ENCODE peak calls at places on chromosome 2, in nine cellular contexts. L is fibroblast of pulmonary artery, Z is tibial artery, E is NT2/D1, G is NCI-H510A, T is hypothalamus, D is caudate nucleus, V is progenitor cell of endocrine pancreas, Y is NCI-H1092 treated with DMSO at 0.1 percent for 48 hours. B is an unnamed sample.

GRCh38 chr2:183070942-183071844 is 7.4 kb upstream of the DUSP19 start:
- DNase-seq in L (peak; percentile 68), Z (peak; percentile 71), E (no peak), G (peak; percentile 68), T (no peak), D (no peak), V (peak; percentile 60), Y (no peak), B (peak; percentile 56)

GRCh38 chr2:181570833-181571661 is 85.9 kb downstream of the CERKL start:
- DNase-seq in L (peak; percentile 21), Z (no peak), E (no peak), G (no peak), T (no peak), D (no peak), V (no peak), Y (no peak), B (peak; percentile 5)

GRCh38 chr2:36477315-36477714 is 120.7 kb downstream of the FEZ2 start:
- DNase-seq in L (no peak), Z (no peak), E (no peak), G (no peak), T (no peak), D (no peak), V (no peak), Y (no peak), B (no peak)

GRCh38 chr2:190859347-190860297 is 21.0 kb upstream of the GLS start:
- DNase-seq in L (peak; percentile 47), Z (no peak), E (no peak), G (no peak), T (no peak), D (no peak), V (no peak), Y (no peak), B (no peak)

GRCh38 chr2:128433911-128434550 is 115.4 kb upstream of the HS6ST1 start:
- DNase-seq in L (no peak), Z (peak; percentile 31), E (no peak), G (no peak), T (no peak), D (no peak), V (no peak), Y (no peak), B (no peak)

GRCh38 chr2:240183370-240184197 is 43.1 kb upstream of the OTOS start:
- DNase-seq in L (no peak), Z (peak; percentile 47), E (no peak), G (no peak), T (no peak), D (no peak), V (no peak), Y (no peak), B (no peak)

GRCh38 chr2:14673351-14673875 is 40.9 kb downstream of the LRATD1 start:
- DNase-seq in L (no peak), Z (no peak), E (no peak), G (no peak), T (no peak), D (peak; percentile 22), V (no peak), Y (no peak), B (no peak)

GRCh38 chr2:207394812-207395534 is 134.8 kb upstream of the CREB1 start:
- DNase-seq in L (peak; percentile 99), Z (no peak), E (no peak), G (no peak), T (no peak), D (no peak), V (no peak), Y (no peak), B (peak; percentile 93)

GRCh38 chr2:54691439-54692135 is 31.9 kb upstream of the EML6 start:
- DNase-seq in L (no peak), Z (no peak), E (no peak), G (peak; percentile 14), T (no peak), D (no peak), V (no peak), Y (no peak), B (no peak)

GRCh38 chr2:135745545-135745944 is 3.9 kb downstream of the UBXN4 start:
- DNase-seq in L (peak; percentile 42), Z (no peak), E (no peak), G (no peak), T (no peak), D (no peak), V (no peak), Y (no peak), B (peak; percentile 54)

GRCh38 chr2:184769686-184770085 is 171.4 kb downstream of the ZNF804A start:
- DNase-seq in L (peak; percentile 22), Z (no peak), E (no peak), G (no peak), T (no peak), D (no peak), V (no peak), Y (no peak), B (no peak)

GRCh38 chr2:119485336-119486110 is 38.8 kb downstream of the SCTR start:
- DNase-seq in L (no peak), Z (peak; percentile 68), E (no peak), G (no peak), T (no peak), D (no peak), V (no peak), Y (no peak), B (no peak)

GRCh38 chr2:62852254-62852653 is 146.7 kb downstream of the EHBP1 start:
- DNase-seq in L (no peak), Z (no peak), E (no peak), G (no peak), T (no peak), D (no peak), V (no peak), Y (no peak), B (no peak)

GRCh38 chr2:70371753-70372152 is 69.9 kb upstream of the FAM136A start:
- DNase-seq in L (peak; percentile 88), Z (no peak), E (no peak), G (no peak), T (no peak), D (no peak), V (no peak), Y (no peak), B (peak; percentile 29)

GRCh38 chr2:219665926-219666325 is 38.5 kb downstream of the SLC4A3 start:
- DNase-seq in L (no peak), Z (no peak), E (no peak), G (no peak), T (no peak), D (no peak), V (no peak), Y (no peak), B (no peak)

GRCh38 chr2:393711-394696 is 106.1 kb upstream of the ALKAL2 start:
- DNase-seq in L (peak; percentile 1), Z (no peak), E (peak; percentile 76), G (peak; percentile 24), T (peak; percentile 24), D (peak; percentile 57), V (no peak), Y (peak; percentile 20), B (no peak)

GRCh38 chr2:238138331-238139102 is at the start of gene KLHL30:
- DNase-seq in L (no peak), Z (peak; percentile 92), E (no peak), G (no peak), T (no peak), D (no peak), V (no peak), Y (no peak), B (no peak)

GRCh38 chr2:229768235-229768634 is 53.9 kb upstream of the DNER start:
- DNase-seq in L (peak; percentile 35), Z (no peak), E (no peak), G (no peak), T (no peak), D (no peak), V (no peak), Y (no peak), B (no peak)

GRCh38 chr2:5227062-5227699 is 465.0 kb upstream of the SOX11 start:
- DNase-seq in L (peak; percentile 0), Z (no peak), E (no peak), G (no peak), T (no peak), D (no peak), V (no peak), Y (no peak), B (no peak)

GRCh38 chr2:217691516-217691915 is 311.3 kb downstream of the TNS1 start:
- DNase-seq in L (no peak), Z (no peak), E (no peak), G (no peak), T (no peak), D (no peak), V (no peak), Y (no peak), B (peak; percentile 17)

GRCh38 chr2:126930970-126931590 is 32.4 kb downstream of the TEX51 start:
- DNase-seq in L (no peak), Z (no peak), E (no peak), G (no peak), T (no peak), D (no peak), V (no peak), Y (no peak), B (no peak)

GRCh38 chr2:149627402-149627801 is 39.8 kb upstream of the MMADHC start:
- DNase-seq in L (no peak), Z (no peak), E (no peak), G (no peak), T (no peak), D (no peak), V (no peak), Y (no peak), B (no peak)

GRCh38 chr2:238947920-238948710 is 100.2 kb downstream of the TWIST2 start:
- DNase-seq in L (peak; percentile 72), Z (peak; percentile 77), E (no peak), G (no peak), T (no peak), D (no peak), V (no peak), Y (no peak), B (peak; percentile 88)

GRCh38 chr2:203706403-203706802 is at the start of gene CD28:
- DNase-seq in L (no peak), Z (peak; percentile 73), E (no peak), G (no peak), T (no peak), D (no peak), V (no peak), Y (no peak), B (no peak)

GRCh38 chr2:154623819-154624218 is 74.7 kb upstream of the KCNJ3 start:
- DNase-seq in L (peak; percentile 17), Z (no peak), E (peak; percentile 55), G (peak; percentile 6), T (peak; percentile 2), D (no peak), V (peak; percentile 16), Y (peak; percentile 26), B (peak; percentile 7)

GRCh38 chr2:238912916-238913875 is 65.3 kb downstream of the TWIST2 start:
- DNase-seq in L (no peak), Z (peak; percentile 46), E (no peak), G (no peak), T (no peak), D (no peak), V (no peak), Y (no peak), B (no peak)

GRCh38 chr2:110741491-110741980 is 9.2 kb downstream of the ACOXL start:
- DNase-seq in L (no peak), Z (no peak), E (no peak), G (no peak), T (no peak), D (no peak), V (no peak), Y (no peak), B (peak; percentile 62)

GRCh38 chr2:43484323-43484930 is 111.4 kb downstream of the THADA start:
- DNase-seq in L (peak; percentile 95), Z (no peak), E (peak; percentile 72), G (peak; percentile 12), T (no peak), D (no peak), V (no peak), Y (peak; percentile 68), B (peak; percentile 83)

GRCh38 chr2:201007584-201007998 is 44.1 kb upstream of the ORC2 start:
- DNase-seq in L (no peak), Z (no peak), E (no peak), G (no peak), T (no peak), D (no peak), V (no peak), Y (no peak), B (no peak)

GRCh38 chr2:207308519-207309224 is 142.9 kb upstream of the KLF7 start:
- DNase-seq in L (peak; percentile 25), Z (no peak), E (no peak), G (no peak), T (no peak), D (no peak), V (no peak), Y (no peak), B (no peak)

GRCh38 chr2:224069172-224069571 is 30.1 kb upstream of the SERPINE2 start:
- DNase-seq in L (peak; percentile 44), Z (no peak), E (no peak), G (no peak), T (no peak), D (no peak), V (no peak), Y (no peak), B (no peak)